ENCODE peak calls at places on chromosomes 5 and 9, in five cellular contexts. H is ovary, Q is psoas muscle, B is tibial artery, G is heart left ventricle. P is an unnamed sample.

GRCh38 chr5:43396762-43397304 is 15.4 kb downstream of the CCL28 start:
- DNase-seq in H (peak; percentile 57), Q (peak; percentile 27), B (peak; percentile 77), G (no peak), P (peak; percentile 24)

GRCh38 chr5:26757941-26758340 is 280.4 kb downstream of the CDH9 start:
- DNase-seq in H (no peak), Q (no peak), B (no peak), G (no peak), P (no peak)

GRCh38 chr9:37036237-37037136 is 2.4 kb upstream of the PAX5 start:
- DNase-seq in H (peak; percentile 51), Q (no peak), B (no peak), G (no peak), P (peak; percentile 51)

GRCh38 chr5:93150311-93151012 is 430.6 kb downstream of the NR2F1-AS1 start:
- DNase-seq in H (no peak), Q (no peak), B (no peak), G (no peak), P (no peak)

GRCh38 chr5:132822650-132823480 is 7.6 kb downstream of the SHROOM1 start:
- DNase-seq in H (peak; percentile 78), Q (no peak), B (no peak), G (no peak), P (no peak)

GRCh38 chr9:109299901-109300300 is 21.0 kb downstream of the EPB41L4B start:
- DNase-seq in H (no peak), Q (no peak), B (no peak), G (no peak), P (no peak)

GRCh38 chr5:136053336-136054121 is 24.7 kb downstream of the TGFBI start:
- DNase-seq in H (no peak), Q (peak; percentile 60), B (peak; percentile 87), G (no peak), P (no peak)

GRCh38 chr9:34072410-34072809 is 23.7 kb upstream of the UBAP2 start:
- DNase-seq in H (no peak), Q (no peak), B (no peak), G (no peak), P (no peak)

GRCh38 chr9:68851657-68852056 is 146.6 kb downstream of the PIP5K1B start:
- DNase-seq in H (no peak), Q (no peak), B (no peak), G (no peak), P (peak; percentile 11)

GRCh38 chr5:127758884-127759283 is 55.7 kb downstream of the CCDC192 start:
- DNase-seq in H (no peak), Q (no peak), B (no peak), G (no peak), P (no peak)

GRCh38 chr5:72600401-72600981 is 93.3 kb upstream of the ZNF366 start:
- DNase-seq in H (no peak), Q (no peak), B (no peak), G (no peak), P (no peak)

GRCh38 chr9:100426532-100427365 is at the start of gene MSANTD3:
- DNase-seq in H (peak; percentile 77), Q (peak; percentile 69), B (peak; percentile 81), G (peak; percentile 67), P (peak; percentile 77)

GRCh38 chr5:169979871-169980270 is 424 bp downstream of the INSYN2B start:
- DNase-seq in H (no peak), Q (no peak), B (no peak), G (no peak), P (no peak)

GRCh38 chr9:121277026-121277425 is 9.1 kb downstream of the GSN start:
- DNase-seq in H (no peak), Q (no peak), B (no peak), G (no peak), P (no peak)

GRCh38 chr9:99172129-99173091 is 49.3 kb downstream of the ALG2 start:
- DNase-seq in H (no peak), Q (no peak), B (no peak), G (no peak), P (no peak)

GRCh38 chr9:7117676-7118561 is 360.1 kb downstream of the KDM4C start:
- DNase-seq in H (no peak), Q (no peak), B (no peak), G (no peak), P (no peak)

GRCh38 chr9:14030350-14030823 is 283.6 kb downstream of the NFIB start:
- DNase-seq in H (no peak), Q (no peak), B (no peak), G (no peak), P (peak; percentile 48)

GRCh38 chr9:14027114-14027812 is 286.7 kb downstream of the NFIB start:
- DNase-seq in H (no peak), Q (peak; percentile 35), B (peak; percentile 86), G (peak; percentile 77), P (no peak)

GRCh38 chr9:14031015-14031414 is 282.9 kb downstream of the NFIB start:
- DNase-seq in H (peak; percentile 71), Q (no peak), B (peak; percentile 74), G (peak; percentile 53), P (peak; percentile 38)

GRCh38 chr9:14031761-14032279 is 282.1 kb downstream of the NFIB start:
- DNase-seq in H (no peak), Q (no peak), B (no peak), G (no peak), P (no peak)

DNA sequence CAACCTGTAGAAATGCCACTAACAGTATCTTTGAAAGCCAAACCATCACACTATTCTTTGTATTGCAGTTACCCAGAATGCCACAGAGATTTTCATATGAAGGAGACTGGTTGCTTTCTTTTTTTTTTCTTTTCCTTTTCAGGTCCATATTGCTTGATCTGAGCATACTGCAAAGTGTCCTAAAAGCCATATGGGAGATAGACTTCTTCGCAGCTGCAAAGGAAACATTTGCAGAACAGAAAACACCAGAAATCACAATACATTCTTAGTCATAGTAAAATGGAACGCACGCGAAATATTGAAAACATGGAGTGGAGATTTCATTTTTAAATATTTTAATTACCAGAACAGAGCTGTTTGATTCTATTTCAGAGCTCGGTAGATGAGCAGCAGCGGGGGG is 284.1 kb downstream of the NFIB start:
- DNase-seq in H (no peak), Q (no peak), B (no peak), G (no peak), P (no peak)
- H3K4me3 ChIP-seq in H (peak overlapping the region; percentile 28), Q (peak overlapping the region; percentile 55), B (peak overlapping the region; percentile 19), G (peak overlapping the region; percentile 45), P (no peak overlapping the region)

GRCh38 chr9:130940693-130941576 is 1.9 kb upstream of the FIBCD1 start:
- DNase-seq in H (peak; percentile 83), Q (peak; percentile 59), B (peak; percentile 81), G (peak; percentile 51), P (peak; percentile 74)

GRCh38 chr9:130943226-130943625 is 4.2 kb upstream of the FIBCD1 start:
- DNase-seq in H (no peak), Q (no peak), B (no peak), G (no peak), P (no peak)

GRCh38 chr9:130942084-130942483 is 3.0 kb upstream of the FIBCD1 start:
- DNase-seq in H (no peak), Q (no peak), B (no peak), G (no peak), P (no peak)

GRCh38 chr9:130943780-130944179 is 4.7 kb upstream of the FIBCD1 start:
- DNase-seq in H (no peak), Q (no peak), B (no peak), G (no peak), P (no peak)

DNA sequence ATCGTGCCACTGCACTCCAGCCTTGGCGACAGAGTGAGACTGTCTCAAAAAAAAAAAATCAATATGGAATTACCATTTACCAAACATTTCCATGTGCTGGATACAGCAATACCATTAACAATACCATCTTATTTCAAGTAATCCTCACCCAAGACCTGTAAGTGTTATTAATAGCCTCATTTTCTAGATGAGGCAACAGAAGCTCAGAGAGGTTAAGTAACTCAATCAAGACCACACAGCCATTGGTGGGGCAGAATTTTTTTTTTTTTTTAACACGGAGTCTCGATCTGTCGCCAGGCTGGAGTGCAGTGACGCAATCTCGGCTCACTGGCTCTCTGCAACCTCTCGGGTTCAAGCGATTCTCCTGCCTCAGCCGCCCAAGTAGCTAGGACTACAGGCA is 3.6 kb upstream of the FIBCD1 start:
- DNase-seq in H (no peak), Q (no peak), B (no peak), G (no peak), P (no peak)
- H3K27me3 ChIP-seq in H (peaks cover 9% of the 10 kb centered on the region), Q (no peaks in the 10 kb centered on the region), B (peaks cover 57% of the 10 kb centered on the region), G (peaks cover 27% of the 10 kb centered on the region), P (peaks cover 53% of the 10 kb centered on the region)

DNA sequence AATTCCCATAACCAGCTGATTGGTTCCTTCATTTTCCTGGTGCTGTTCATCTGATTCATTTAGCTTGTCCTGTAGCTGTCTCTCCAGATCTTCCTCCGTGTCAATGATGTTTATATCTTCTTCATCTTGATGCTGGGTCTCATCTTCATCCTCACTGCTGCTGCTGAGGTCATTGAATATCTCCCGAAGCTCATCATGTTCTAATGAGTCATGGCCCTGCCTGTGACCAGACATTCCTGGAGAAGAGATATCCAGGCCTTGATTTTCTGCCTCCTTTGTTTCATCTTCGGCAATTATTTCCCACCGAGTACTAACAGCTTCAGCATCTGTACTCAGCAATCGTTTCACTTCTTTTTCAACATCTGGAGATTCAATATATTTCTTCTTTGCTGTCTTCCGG is 1.4 kb downstream of the TAF7 start:
- DNase-seq in H (no peak), Q (no peak), B (no peak), G (no peak), P (no peak)
- H3K9me3 ChIP-seq in H (peaks cover 16% of the 10 kb centered on the region), Q (peaks cover 57% of the 10 kb centered on the region), B (peaks cover 71% of the 10 kb centered on the region), G (peaks cover 12% of the 10 kb centered on the region), P (peaks cover 11% of the 10 kb centered on the region)

GRCh38 chr9:20625003-20625349 is 2.7 kb upstream of the MLLT3 start:
- DNase-seq in H (no peak), Q (no peak), B (no peak), G (no peak), P (no peak)
- H3K4me3 ChIP-seq in H (no peak overlapping the region), Q (peak overlapping the region; percentile 71), B (peak overlapping the region; percentile 96), G (peak overlapping the region; percentile 95), P (peak overlapping the region; percentile 86)

GRCh38 chr5:115962239-115962564 is at the start of gene LVRN:
- DNase-seq in H (no peak), Q (no peak), B (peak; percentile 64), G (no peak), P (no peak)
- H3K27me3 ChIP-seq in H (no peaks in the 10 kb centered on the region), Q (no peaks in the 10 kb centered on the region), B (no peaks in the 10 kb centered on the region), G (peaks cover 3% of the 10 kb centered on the region), P (peaks cover 77% of the 10 kb centered on the region)

DNA sequence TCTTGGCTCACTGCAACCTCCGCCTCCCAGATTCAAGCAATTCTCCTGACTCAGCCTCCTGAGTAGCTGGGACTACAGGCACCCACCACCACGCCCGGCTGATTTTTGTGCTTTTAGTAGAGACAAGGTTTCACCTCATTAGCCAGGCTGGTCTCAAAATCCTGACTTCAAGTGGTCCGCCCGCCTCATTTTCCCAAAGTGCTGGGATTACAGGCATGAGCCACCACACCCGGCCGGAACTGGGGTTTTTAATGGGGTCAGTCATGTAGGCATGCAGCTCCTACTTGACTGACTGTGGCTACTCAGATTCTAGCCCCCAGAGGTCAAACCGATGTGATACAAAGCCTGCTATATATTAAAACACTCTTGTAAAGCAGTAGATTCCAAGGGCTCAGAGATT is 631.7 kb downstream of the MAT2B start:
- DNase-seq in H (no peak), Q (no peak), B (no peak), G (no peak), P (no peak)
- H3K9me3 ChIP-seq in H (no peaks in the 10 kb centered on the region), Q (no peaks in the 10 kb centered on the region), B (no peaks in the 10 kb centered on the region), G (no peaks in the 10 kb centered on the region), P (peaks cover 4% of the 10 kb centered on the region)